ENCODE peak calls at places on chromosome 1, in seven cellular contexts. One of them, this sample, is unnamed.

GRCh38 chr1:169105434-169106094 is 926 bp upstream of the ATP1B1 start:
- DNase-seq in ovary: peak; percentile 80
- DNase-seq in mucosa of descending colon: peak; percentile 94
- DNase-seq in bronchial epithelial cell: no peak
- DNase-seq in heart right ventricle: peak; percentile 82
- DNase-seq in SK-N-SH: peak; percentile 87
- DNase-seq in progenitor cell of endocrine pancreas: peak; percentile 79
- DNase-seq in this sample: peak; percentile 81

GRCh38 chr1:223217781-223218180 is 74.7 kb upstream of the TLR5 start:
- DNase-seq in ovary: no peak
- DNase-seq in mucosa of descending colon: no peak
- DNase-seq in bronchial epithelial cell: no peak
- DNase-seq in heart right ventricle: no peak
- DNase-seq in SK-N-SH: no peak
- DNase-seq in progenitor cell of endocrine pancreas: no peak
- DNase-seq in this sample: no peak

GRCh38 chr1:47418681-47419272 is 2.7 kb downstream of the FOXE3 start:
- DNase-seq in ovary: no peak
- DNase-seq in mucosa of descending colon: no peak
- DNase-seq in bronchial epithelial cell: no peak
- DNase-seq in heart right ventricle: no peak
- DNase-seq in SK-N-SH: no peak
- DNase-seq in progenitor cell of endocrine pancreas: no peak
- DNase-seq in this sample: no peak

GRCh38 chr1:190477687-190478192 is at the start of gene BRINP3:
- DNase-seq in ovary: no peak
- DNase-seq in mucosa of descending colon: peak; percentile 16
- DNase-seq in bronchial epithelial cell: no peak
- DNase-seq in heart right ventricle: no peak
- DNase-seq in SK-N-SH: peak; percentile 4
- DNase-seq in progenitor cell of endocrine pancreas: no peak
- DNase-seq in this sample: no peak

GRCh38 chr1:95916616-95917015 is 682.6 kb downstream of the RWDD3 start:
- DNase-seq in ovary: no peak
- DNase-seq in mucosa of descending colon: no peak
- DNase-seq in bronchial epithelial cell: peak; percentile 2
- DNase-seq in heart right ventricle: no peak
- DNase-seq in SK-N-SH: no peak
- DNase-seq in progenitor cell of endocrine pancreas: no peak
- DNase-seq in this sample: no peak

GRCh38 chr1:212928323-212929281 is 21.7 kb upstream of the VASH2 start:
- DNase-seq in ovary: no peak
- DNase-seq in mucosa of descending colon: no peak
- DNase-seq in bronchial epithelial cell: no peak
- DNase-seq in heart right ventricle: no peak
- DNase-seq in SK-N-SH: peak; percentile 49
- DNase-seq in progenitor cell of endocrine pancreas: no peak
- DNase-seq in this sample: peak; percentile 58

GRCh38 chr1:109264379-109264755 is 15.0 kb downstream of the CELSR2 start:
- DNase-seq in ovary: no peak
- DNase-seq in mucosa of descending colon: no peak
- DNase-seq in bronchial epithelial cell: no peak
- DNase-seq in heart right ventricle: no peak
- DNase-seq in SK-N-SH: no peak
- DNase-seq in progenitor cell of endocrine pancreas: no peak
- DNase-seq in this sample: no peak

GRCh38 chr1:56874689-56875088 is 20.1 kb downstream of the C8A start:
- DNase-seq in ovary: no peak
- DNase-seq in mucosa of descending colon: no peak
- DNase-seq in bronchial epithelial cell: no peak
- DNase-seq in heart right ventricle: no peak
- DNase-seq in SK-N-SH: no peak
- DNase-seq in progenitor cell of endocrine pancreas: no peak
- DNase-seq in this sample: no peak

GRCh38 chr1:32337855-32338636 is 2.0 kb upstream of the MARCKSL1 start:
- DNase-seq in ovary: peak; percentile 12
- DNase-seq in mucosa of descending colon: peak; percentile 49
- DNase-seq in bronchial epithelial cell: no peak
- DNase-seq in heart right ventricle: no peak
- DNase-seq in SK-N-SH: no peak
- DNase-seq in progenitor cell of endocrine pancreas: no peak
- DNase-seq in this sample: no peak

GRCh38 chr1:88935522-88936222 is 44.3 kb upstream of the GTF2B start:
- DNase-seq in ovary: no peak
- DNase-seq in mucosa of descending colon: no peak
- DNase-seq in bronchial epithelial cell: peak; percentile 39
- DNase-seq in heart right ventricle: no peak
- DNase-seq in SK-N-SH: peak; percentile 46
- DNase-seq in progenitor cell of endocrine pancreas: no peak
- DNase-seq in this sample: no peak

GRCh38 chr1:51898090-51898734 is 19.7 kb upstream of the NRDC start:
- DNase-seq in ovary: no peak
- DNase-seq in mucosa of descending colon: no peak
- DNase-seq in bronchial epithelial cell: peak; percentile 78
- DNase-seq in heart right ventricle: no peak
- DNase-seq in SK-N-SH: no peak
- DNase-seq in progenitor cell of endocrine pancreas: no peak
- DNase-seq in this sample: no peak

GRCh38 chr1:53957231-53957818 is 11.2 kb downstream of the LRRC42 start:
- DNase-seq in ovary: no peak
- DNase-seq in mucosa of descending colon: peak; percentile 21
- DNase-seq in bronchial epithelial cell: peak; percentile 80
- DNase-seq in heart right ventricle: no peak
- DNase-seq in SK-N-SH: no peak
- DNase-seq in progenitor cell of endocrine pancreas: no peak
- DNase-seq in this sample: no peak

GRCh38 chr1:179493323-179493722 is 82.4 kb downstream of the NPHS2 start:
- DNase-seq in ovary: no peak
- DNase-seq in mucosa of descending colon: no peak
- DNase-seq in bronchial epithelial cell: peak; percentile 7
- DNase-seq in heart right ventricle: no peak
- DNase-seq in SK-N-SH: no peak
- DNase-seq in progenitor cell of endocrine pancreas: no peak
- DNase-seq in this sample: no peak

GRCh38 chr1:155301342-155301841 is at the start of gene PKLR:
- DNase-seq in ovary: no peak
- DNase-seq in mucosa of descending colon: no peak
- DNase-seq in bronchial epithelial cell: no peak
- DNase-seq in heart right ventricle: no peak
- DNase-seq in SK-N-SH: no peak
- DNase-seq in progenitor cell of endocrine pancreas: no peak
- DNase-seq in this sample: no peak

GRCh38 chr1:170273556-170274501 is 128.1 kb downstream of the NTMT2 start:
- DNase-seq in ovary: no peak
- DNase-seq in mucosa of descending colon: peak; percentile 6
- DNase-seq in bronchial epithelial cell: no peak
- DNase-seq in heart right ventricle: peak; percentile 35
- DNase-seq in SK-N-SH: no peak
- DNase-seq in progenitor cell of endocrine pancreas: no peak
- DNase-seq in this sample: no peak

GRCh38 chr1:151513626-151514101 is 2.5 kb downstream of the CGN start:
- DNase-seq in ovary: no peak
- DNase-seq in mucosa of descending colon: peak; percentile 93
- DNase-seq in bronchial epithelial cell: peak; percentile 93
- DNase-seq in heart right ventricle: no peak
- DNase-seq in SK-N-SH: peak; percentile 64
- DNase-seq in progenitor cell of endocrine pancreas: peak; percentile 37
- DNase-seq in this sample: no peak

GRCh38 chr1:202315576-202316168 is 26.1 kb downstream of the UBE2T start:
- DNase-seq in ovary: peak; percentile 51
- DNase-seq in mucosa of descending colon: peak; percentile 92
- DNase-seq in bronchial epithelial cell: peak; percentile 68
- DNase-seq in heart right ventricle: peak; percentile 70
- DNase-seq in SK-N-SH: peak; percentile 86
- DNase-seq in progenitor cell of endocrine pancreas: peak; percentile 74
- DNase-seq in this sample: peak; percentile 89

GRCh38 chr1:228393811-228394570 is 12.6 kb downstream of the TRIM11 start:
- DNase-seq in ovary: no peak
- DNase-seq in mucosa of descending colon: no peak
- DNase-seq in bronchial epithelial cell: no peak
- DNase-seq in heart right ventricle: no peak
- DNase-seq in SK-N-SH: no peak
- DNase-seq in progenitor cell of endocrine pancreas: no peak
- DNase-seq in this sample: no peak

GRCh38 chr1:57843760-57844159 is 419.9 kb upstream of the DAB1 start:
- DNase-seq in ovary: no peak
- DNase-seq in mucosa of descending colon: no peak
- DNase-seq in bronchial epithelial cell: peak; percentile 75
- DNase-seq in heart right ventricle: no peak
- DNase-seq in SK-N-SH: no peak
- DNase-seq in progenitor cell of endocrine pancreas: no peak
- DNase-seq in this sample: no peak

GRCh38 chr1:68313736-68314594 is 81.6 kb upstream of the WLS start:
- DNase-seq in ovary: no peak
- DNase-seq in mucosa of descending colon: no peak
- DNase-seq in bronchial epithelial cell: no peak
- DNase-seq in heart right ventricle: no peak
- DNase-seq in SK-N-SH: peak; percentile 43
- DNase-seq in progenitor cell of endocrine pancreas: no peak
- DNase-seq in this sample: no peak

GRCh38 chr1:193104496-193104905 is 713 bp downstream of the GLRX2 start:
- DNase-seq in ovary: no peak
- DNase-seq in mucosa of descending colon: peak; percentile 53
- DNase-seq in bronchial epithelial cell: peak; percentile 68
- DNase-seq in heart right ventricle: peak; percentile 47
- DNase-seq in SK-N-SH: peak; percentile 71
- DNase-seq in progenitor cell of endocrine pancreas: no peak
- DNase-seq in this sample: peak; percentile 40

GRCh38 chr1:193102662-193103061 is 2.6 kb downstream of the GLRX2 start:
- DNase-seq in ovary: no peak
- DNase-seq in mucosa of descending colon: no peak
- DNase-seq in bronchial epithelial cell: no peak
- DNase-seq in heart right ventricle: no peak
- DNase-seq in SK-N-SH: no peak
- DNase-seq in progenitor cell of endocrine pancreas: no peak
- DNase-seq in this sample: no peak

GRCh38 chr1:193105821-193106177 is 585 bp upstream of the GLRX2 start:
- DNase-seq in ovary: no peak
- DNase-seq in mucosa of descending colon: no peak
- DNase-seq in bronchial epithelial cell: no peak
- DNase-seq in heart right ventricle: no peak
- DNase-seq in SK-N-SH: peak; percentile 25
- DNase-seq in progenitor cell of endocrine pancreas: no peak
- DNase-seq in this sample: no peak

GRCh38 chr1:193103759-193104495 is 1.3 kb downstream of the GLRX2 start:
- DNase-seq in ovary: no peak
- DNase-seq in mucosa of descending colon: no peak
- DNase-seq in bronchial epithelial cell: no peak
- DNase-seq in heart right ventricle: no peak
- DNase-seq in SK-N-SH: no peak
- DNase-seq in progenitor cell of endocrine pancreas: no peak
- DNase-seq in this sample: no peak

GRCh38 chr1:193104906-193105820 is at the start of gene GLRX2:
- DNase-seq in ovary: peak; percentile 82
- DNase-seq in mucosa of descending colon: peak; percentile 88
- DNase-seq in bronchial epithelial cell: peak; percentile 66
- DNase-seq in heart right ventricle: peak; percentile 90
- DNase-seq in SK-N-SH: peak; percentile 99
- DNase-seq in progenitor cell of endocrine pancreas: peak; percentile 73
- DNase-seq in this sample: peak; percentile 89
- TF ChIP-seq CTCF in ovary: peak; percentile 24
- TF ChIP-seq CTCF in mucosa of descending colon: no peak
- TF ChIP-seq CTCF in bronchial epithelial cell: no peak
- TF ChIP-seq CTCF in heart right ventricle: no peak
- TF ChIP-seq CTCF in SK-N-SH: peak; percentile 9
- TF ChIP-seq CTCF in progenitor cell of endocrine pancreas: peak; percentile 17
- TF ChIP-seq CTCF in this sample: no peak

GRCh38 chr1:8649875-8650274 is 167.6 kb downstream of the RERE start:
- DNase-seq in ovary: no peak
- DNase-seq in mucosa of descending colon: no peak
- DNase-seq in bronchial epithelial cell: no peak
- DNase-seq in heart right ventricle: no peak
- DNase-seq in SK-N-SH: no peak
- DNase-seq in progenitor cell of endocrine pancreas: no peak
- DNase-seq in this sample: no peak
- TF ChIP-seq CTCF in ovary: no peak
- TF ChIP-seq CTCF in mucosa of descending colon: no peak
- TF ChIP-seq CTCF in bronchial epithelial cell: no peak
- TF ChIP-seq CTCF in heart right ventricle: no peak
- TF ChIP-seq CTCF in SK-N-SH: no peak
- TF ChIP-seq CTCF in progenitor cell of endocrine pancreas: no peak
- TF ChIP-seq CTCF in this sample: no peak

GRCh38 chr1:158521666-158522058 is 32.5 kb downstream of the OR6Y1 start:
- DNase-seq in ovary: no peak
- DNase-seq in mucosa of descending colon: no peak
- DNase-seq in bronchial epithelial cell: no peak
- DNase-seq in heart right ventricle: no peak
- DNase-seq in SK-N-SH: no peak
- DNase-seq in progenitor cell of endocrine pancreas: no peak
- DNase-seq in this sample: no peak

GRCh38 chr1:158527190-158527815 is 26.9 kb downstream of the OR6Y1 start:
- DNase-seq in ovary: no peak
- DNase-seq in mucosa of descending colon: peak; percentile 1
- DNase-seq in bronchial epithelial cell: peak; percentile 30
- DNase-seq in heart right ventricle: no peak
- DNase-seq in SK-N-SH: peak; percentile 1
- DNase-seq in progenitor cell of endocrine pancreas: no peak
- DNase-seq in this sample: no peak
- TF ChIP-seq CTCF in ovary: no peak
- TF ChIP-seq CTCF in mucosa of descending colon: no peak
- TF ChIP-seq CTCF in bronchial epithelial cell: peak; percentile 50
- TF ChIP-seq CTCF in heart right ventricle: peak; percentile 6
- TF ChIP-seq CTCF in SK-N-SH: peak; percentile 62
- TF ChIP-seq CTCF in progenitor cell of endocrine pancreas: no peak
- TF ChIP-seq CTCF in this sample: peak; percentile 81

GRCh38 chr1:23100074-23100748 is 68.4 kb downstream of the LUZP1 start:
- DNase-seq in ovary: no peak
- DNase-seq in mucosa of descending colon: no peak
- DNase-seq in bronchial epithelial cell: peak; percentile 92
- DNase-seq in heart right ventricle: no peak
- DNase-seq in SK-N-SH: peak; percentile 15
- DNase-seq in progenitor cell of endocrine pancreas: no peak
- DNase-seq in this sample: no peak
- TF ChIP-seq CTCF in ovary: peak; percentile 11
- TF ChIP-seq CTCF in mucosa of descending colon: no peak
- TF ChIP-seq CTCF in bronchial epithelial cell: no peak
- TF ChIP-seq CTCF in heart right ventricle: no peak
- TF ChIP-seq CTCF in SK-N-SH: no peak
- TF ChIP-seq CTCF in progenitor cell of endocrine pancreas: no peak
- TF ChIP-seq CTCF in this sample: peak; percentile 22

GRCh38 chr1:156489166-156489934 is 11.2 kb downstream of the MEF2D start:
- DNase-seq in ovary: peak; percentile 59
- DNase-seq in mucosa of descending colon: no peak
- DNase-seq in bronchial epithelial cell: no peak
- DNase-seq in heart right ventricle: peak; percentile 71
- DNase-seq in SK-N-SH: peak; percentile 54
- DNase-seq in progenitor cell of endocrine pancreas: no peak
- DNase-seq in this sample: peak; percentile 92
- TF ChIP-seq CTCF in ovary: no peak
- TF ChIP-seq CTCF in mucosa of descending colon: no peak
- TF ChIP-seq CTCF in bronchial epithelial cell: no peak
- TF ChIP-seq CTCF in heart right ventricle: no peak
- TF ChIP-seq CTCF in SK-N-SH: no peak
- TF ChIP-seq CTCF in progenitor cell of endocrine pancreas: no peak
- TF ChIP-seq CTCF in this sample: no peak

GRCh38 chr1:150160964-150161626 is 11.4 kb downstream of the PLEKHO1 start:
- DNase-seq in ovary: no peak
- DNase-seq in mucosa of descending colon: no peak
- DNase-seq in bronchial epithelial cell: no peak
- DNase-seq in heart right ventricle: no peak
- DNase-seq in SK-N-SH: no peak
- DNase-seq in progenitor cell of endocrine pancreas: no peak
- DNase-seq in this sample: no peak
- TF ChIP-seq CTCF in ovary: no peak
- TF ChIP-seq CTCF in mucosa of descending colon: no peak
- TF ChIP-seq CTCF in bronchial epithelial cell: no peak
- TF ChIP-seq CTCF in heart right ventricle: no peak
- TF ChIP-seq CTCF in SK-N-SH: no peak
- TF ChIP-seq CTCF in progenitor cell of endocrine pancreas: no peak
- TF ChIP-seq CTCF in this sample: no peak